ENCODE peak calls at places on chromosomes 13 and 19, in seven cellular contexts. A is H1, Z is HCT116, J is SK-N-SH, V is GM12878, X is HepG2, G is K562. F is an unnamed sample.

GRCh38 chr13:106197506-106197905 is 338.0 kb downstream of the EFNB2 start:
- DNase-seq in Z (no peak), A (no peak), J (no peak), X (no peak), G (no peak), V (no peak), F (no peak)

GRCh38 chr13:94020833-94021232 is 458.6 kb downstream of the DCT start:
- DNase-seq in Z (no peak), G (no peak), V (no peak), X (no peak), J (no peak), A (no peak), F (no peak)

GRCh38 chr13:42548731-42549554 is 25.0 kb upstream of the TNFSF11 start:
- DNase-seq in Z (no peak), G (no peak), X (no peak), V (peak), J (no peak), A (no peak), F (no peak)

GRCh38 chr13:76522083-76522755 is 364.0 kb downstream of the KCTD12 start:
- DNase-seq in J (peak), X (no peak), G (no peak), V (no peak), A (no peak), Z (no peak), F (no peak)

GRCh38 chr13:49635599-49636433 is 7.5 kb downstream of the ARL11 start:
- DNase-seq in J (no peak), A (peak), Z (no peak), V (peak), G (no peak), X (peak), F (no peak)

GRCh38 chr13:97241761-97242160 is 19.6 kb downstream of the MBNL2 start:
- DNase-seq in Z (no peak), J (no peak), X (no peak), A (no peak), G (no peak), V (no peak), F (no peak)

GRCh38 chr13:63124863-63125262 is 1709.2 kb upstream of the PCDH20 start:
- DNase-seq in V (no peak), J (peak), Z (peak), X (peak), A (no peak), G (no peak), F (no peak)

GRCh38 chr13:74210693-74211393 is 76.6 kb upstream of the KLF12 start:
- DNase-seq in G (no peak), A (no peak), X (no peak), J (peak), V (no peak), Z (no peak), F (no peak)

GRCh38 chr19:41144403-41144802 is 30.2 kb downstream of the CYP2F1 start:
- DNase-seq in V (peak), Z (peak), X (peak), J (peak), A (peak), G (peak), F (peak)

GRCh38 chr13:48000559-48001126 is 430 bp downstream of the SUCLA2 start:
- DNase-seq in G (peak), Z (no peak), J (no peak), V (no peak), A (no peak), X (no peak), F (no peak)

GRCh38 chr19:290539-291521 is at the start of gene PLPP2:
- DNase-seq in V (no peak), J (peak), Z (no peak), X (no peak), G (peak), A (peak), F (no peak)

GRCh38 chr13:52348983-52349780 is 56.8 kb downstream of the THSD1 start:
- DNase-seq in X (no peak), V (no peak), J (no peak), Z (peak), A (no peak), G (no peak), F (peak)

GRCh38 chr13:36124236-36124822 is 6.9 kb downstream of the DCLK1 start:
- DNase-seq in G (no peak), V (no peak), Z (no peak), J (no peak), A (no peak), X (no peak), F (no peak)

GRCh38 chr13:110820311-110820710 is 94.6 kb downstream of the ANKRD10 start:
- DNase-seq in X (no peak), V (no peak), J (no peak), A (no peak), Z (no peak), G (no peak), F (no peak)

GRCh38 chr19:38718747-38719543 is 25.3 kb downstream of the CAPN12 start:
- DNase-seq in Z (no peak), A (no peak), V (no peak), J (peak), X (no peak), G (no peak), F (no peak)

GRCh38 chr19:4233282-4233853 is 4.0 kb downstream of the EBI3 start:
- DNase-seq in X (peak), G (peak), V (no peak), J (peak), Z (peak), A (no peak), F (peak)

DNA sequence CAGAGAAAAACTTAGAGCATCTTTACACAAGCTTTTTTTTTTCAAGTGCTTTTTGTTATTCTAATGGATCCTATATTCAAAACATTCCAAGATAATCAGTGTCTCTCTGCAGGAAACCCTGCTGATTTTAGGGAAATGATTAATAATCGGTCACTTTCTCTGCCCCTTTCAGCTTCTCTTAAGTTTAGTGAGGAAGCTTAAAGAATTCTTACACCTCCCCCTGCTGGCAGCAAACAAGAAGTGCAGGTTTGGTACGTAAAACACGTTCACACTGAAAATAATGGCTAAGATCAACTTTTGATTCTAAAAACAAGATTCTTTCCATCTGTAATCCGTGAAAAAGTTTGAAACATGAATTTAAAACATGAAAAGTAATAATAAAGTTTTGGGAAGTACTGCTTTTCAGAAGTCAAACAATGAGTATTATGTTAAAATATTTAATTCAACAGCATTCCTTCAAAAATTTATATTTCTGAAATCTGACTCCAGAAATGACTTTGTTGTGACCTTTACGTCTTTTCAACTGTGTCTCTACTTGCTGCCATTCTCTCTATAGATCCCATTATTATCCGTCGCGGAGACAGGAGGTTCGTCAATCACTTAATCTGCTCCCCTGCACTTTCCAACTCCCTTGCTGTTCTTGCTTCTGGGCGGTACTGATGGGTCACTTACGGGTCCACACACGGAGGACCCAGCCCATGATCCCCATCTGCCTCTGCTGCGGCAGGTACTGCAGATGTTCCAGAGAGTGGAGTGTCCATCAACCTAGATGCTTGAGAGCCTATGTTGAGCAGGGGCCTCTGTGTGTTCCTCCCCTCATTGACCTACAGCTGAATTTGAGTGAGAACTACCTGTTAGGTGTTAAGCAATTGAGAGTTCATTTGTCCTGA is 203.1 kb upstream of the EDNRB start:
- DNase-seq in J (peak), X (peak), G (peak), A (no peak), V (peak), Z (peak), F (no peak)
- TF ChIP-seq SIN3A in J (no peak), X (no peak), G (no peak), A (no peak), V (no peak), Z (no peak), F (no peak)

GRCh38 chr19:29532097-29532496 is 6.3 kb downstream of the VSTM2B start:
- DNase-seq in V (no peak), Z (no peak), X (no peak), G (no peak), A (no peak), J (no peak), F (no peak)

GRCh38 chr19:29529646-29530548 is 4.1 kb downstream of the VSTM2B start:
- DNase-seq in A (no peak), Z (no peak), G (no peak), J (peak), V (no peak), X (no peak), F (no peak)

GRCh38 chr19:29532956-29533355 is 7.2 kb downstream of the VSTM2B start:
- DNase-seq in G (no peak), V (no peak), A (no peak), Z (no peak), J (no peak), X (no peak), F (no peak)

GRCh38 chr19:29530549-29531457 is 5.0 kb downstream of the VSTM2B start:
- DNase-seq in V (no peak), A (no peak), G (no peak), J (no peak), Z (no peak), X (no peak), F (no peak)

GRCh38 chr19:29531458-29532025 is 5.7 kb downstream of the VSTM2B start:
- DNase-seq in X (no peak), Z (no peak), V (no peak), A (no peak), J (no peak), G (no peak), F (no peak)
- TF ChIP-seq SIN3A in X (no peak), Z (no peak), V (no peak), A (no peak), J (no peak), G (no peak), F (no peak)

GRCh38 chr19:35229601-35230000 is 1.1 kb upstream of the FAM187B start:
- DNase-seq in X (no peak), Z (no peak), V (no peak), J (no peak), A (no peak), G (no peak), F (no peak)
- TF ChIP-seq SIN3A in X (no peak), Z (no peak), V (no peak), J (no peak), A (no peak), G (no peak), F (no peak)

GRCh38 chr13:101935828-101936227 is 466.0 kb downstream of the FGF14 start:
- DNase-seq in X (no peak), Z (no peak), V (no peak), J (no peak), A (no peak), G (no peak), F (no peak)

GRCh38 chr13:101925731-101926130 is 473.3 kb downstream of the ITGBL1 start:
- DNase-seq in A (no peak), G (no peak), X (no peak), V (no peak), Z (no peak), J (no peak), F (no peak)

GRCh38 chr13:101930331-101930730 is 471.5 kb downstream of the FGF14 start:
- DNase-seq in G (no peak), J (no peak), A (no peak), Z (no peak), V (no peak), X (no peak), F (no peak)
- TF ChIP-seq SIN3A in G (no peak), J (no peak), A (no peak), Z (no peak), V (no peak), X (no peak), F (no peak)

GRCh38 chr19:10516671-10517286 is 468 bp downstream of the S1PR5 start:
- DNase-seq in J (no peak), Z (no peak), A (no peak), G (no peak), V (no peak), X (no peak), F (no peak)

GRCh38 chr19:10519421-10519820 is 2.2 kb upstream of the S1PR5 start:
- DNase-seq in X (no peak), A (no peak), V (no peak), Z (no peak), G (no peak), J (no peak), F (no peak)

GRCh38 chr19:10518444-10519361 is 1.5 kb upstream of the S1PR5 start:
- DNase-seq in Z (no peak), G (peak), A (no peak), X (no peak), J (peak), V (no peak), F (no peak)

GRCh38 chr19:10517361-10517759 is at the start of gene S1PR5:
- DNase-seq in A (no peak), X (no peak), V (no peak), J (peak), Z (no peak), G (peak), F (no peak)

DNA sequence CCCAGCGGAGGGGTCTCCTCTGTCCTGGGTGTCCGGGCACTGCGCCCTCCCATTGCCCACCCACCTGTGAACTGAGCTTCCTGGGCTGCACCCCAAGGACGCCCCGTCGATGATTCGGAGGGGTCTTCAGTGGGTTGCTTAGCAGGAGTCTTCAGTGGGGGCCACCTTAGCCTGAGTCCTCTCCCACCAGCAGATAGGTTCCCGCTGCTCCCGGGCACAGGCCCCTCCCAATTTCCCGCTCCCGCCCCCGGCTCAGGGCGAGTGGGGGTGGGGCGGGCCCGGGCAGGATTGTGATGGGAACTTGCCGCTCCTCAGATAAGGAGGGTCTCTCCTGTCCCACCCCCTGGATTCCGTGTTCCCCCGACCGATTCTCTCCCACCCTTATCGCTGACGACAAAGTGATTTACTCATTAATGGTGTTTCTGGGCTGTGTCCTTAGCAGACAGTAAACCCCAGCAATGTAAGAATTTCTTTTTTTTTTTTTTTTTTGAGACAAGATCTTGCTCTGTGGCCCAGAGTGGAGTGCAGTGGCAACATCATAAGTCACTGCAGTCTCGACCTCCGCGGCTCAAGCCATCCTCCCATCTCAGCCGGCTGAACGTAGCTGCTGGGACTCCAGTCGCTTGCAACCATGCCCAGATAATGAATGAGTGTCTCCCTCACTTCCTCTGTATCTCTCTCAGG is 655 bp upstream of the S1PR5 start:
- DNase-seq in X (no peak), A (no peak), G (peak), Z (no peak), J (peak), V (no peak), F (no peak)
- TF ChIP-seq SIN3A in X (no peak), A (no peak), G (no peak), Z (no peak), J (no peak), V (no peak), F (no peak)

DNA sequence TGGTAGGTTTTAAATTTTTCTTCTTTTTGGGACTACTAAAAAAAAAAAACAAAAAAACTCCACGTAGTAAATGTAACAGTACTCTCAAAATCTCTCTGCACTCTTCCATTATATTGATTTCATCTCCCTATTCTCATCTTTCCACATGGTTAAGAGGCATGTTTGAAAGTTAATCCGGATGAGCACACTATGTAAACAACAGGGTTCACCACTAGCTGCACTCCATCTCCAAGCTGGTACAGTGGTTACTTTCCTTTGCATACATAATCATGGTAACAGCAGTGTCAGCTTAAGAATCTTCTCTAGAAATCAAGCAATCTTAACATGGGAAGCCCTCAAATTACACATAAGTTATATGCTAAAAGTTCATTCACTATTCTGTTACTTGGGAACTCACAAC is 92.7 kb downstream of the MIPEP start:
- DNase-seq in V (no peak), A (no peak), X (peak), J (no peak), Z (no peak), G (no peak), F (no peak)
- TF ChIP-seq SIN3A in V (no peak), A (no peak), X (no peak), J (no peak), Z (no peak), G (no peak), F (no peak)

GRCh38 chr19:48977061-48977460 is 12.0 kb downstream of the FTL start:
- DNase-seq in X (no peak), J (no peak), V (no peak), Z (no peak), A (no peak), G (no peak), F (no peak)

GRCh38 chr19:48985711-48986110 is 7.4 kb downstream of the GYS1 start:
- DNase-seq in J (no peak), A (no peak), Z (no peak), V (no peak), G (no peak), X (no peak), F (no peak)

GRCh38 chr19:48987323-48987722 is 5.8 kb downstream of the GYS1 start:
- DNase-seq in X (no peak), G (no peak), Z (no peak), V (no peak), J (no peak), A (no peak), F (no peak)

GRCh38 chr19:48986211-48986610 is 6.9 kb downstream of the GYS1 start:
- DNase-seq in Z (no peak), J (no peak), A (no peak), G (no peak), V (no peak), X (no peak), F (no peak)

DNA sequence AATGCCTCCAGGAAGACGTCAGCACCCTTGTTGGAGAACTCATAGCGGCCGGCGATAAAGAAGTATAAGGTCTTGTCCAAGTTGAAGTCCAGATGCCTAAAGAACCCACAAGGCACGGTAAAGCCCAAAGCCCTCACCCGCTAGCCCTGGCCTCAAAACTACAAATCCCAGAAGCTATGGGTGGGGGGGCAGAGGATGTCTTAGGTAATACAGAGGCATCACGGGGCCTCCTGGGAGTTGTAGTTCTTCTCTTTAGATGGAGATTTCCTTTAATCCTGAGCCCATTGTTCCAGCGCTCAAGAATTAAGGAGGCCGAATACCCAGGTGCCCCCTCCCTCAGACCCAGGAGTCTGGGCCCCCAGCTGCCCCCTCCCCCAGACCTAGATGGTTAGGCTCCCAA is 10.8 kb downstream of the GYS1 start:
- DNase-seq in A (no peak), J (no peak), X (no peak), V (no peak), G (no peak), Z (no peak), F (no peak)
- TF ChIP-seq SIN3A in A (no peak), J (no peak), X (no peak), V (no peak), G (no peak), Z (no peak), F (no peak)

GRCh38 chr19:14112809-14113385 is 4.7 kb downstream of the PRKACA start:
- DNase-seq in V (no peak), Z (no peak), A (no peak), J (no peak), G (no peak), X (peak), F (no peak)
- TF ChIP-seq SIN3A in V (no peak), Z (no peak), A (no peak), J (no peak), G (no peak), X (no peak), F (no peak)

DNA sequence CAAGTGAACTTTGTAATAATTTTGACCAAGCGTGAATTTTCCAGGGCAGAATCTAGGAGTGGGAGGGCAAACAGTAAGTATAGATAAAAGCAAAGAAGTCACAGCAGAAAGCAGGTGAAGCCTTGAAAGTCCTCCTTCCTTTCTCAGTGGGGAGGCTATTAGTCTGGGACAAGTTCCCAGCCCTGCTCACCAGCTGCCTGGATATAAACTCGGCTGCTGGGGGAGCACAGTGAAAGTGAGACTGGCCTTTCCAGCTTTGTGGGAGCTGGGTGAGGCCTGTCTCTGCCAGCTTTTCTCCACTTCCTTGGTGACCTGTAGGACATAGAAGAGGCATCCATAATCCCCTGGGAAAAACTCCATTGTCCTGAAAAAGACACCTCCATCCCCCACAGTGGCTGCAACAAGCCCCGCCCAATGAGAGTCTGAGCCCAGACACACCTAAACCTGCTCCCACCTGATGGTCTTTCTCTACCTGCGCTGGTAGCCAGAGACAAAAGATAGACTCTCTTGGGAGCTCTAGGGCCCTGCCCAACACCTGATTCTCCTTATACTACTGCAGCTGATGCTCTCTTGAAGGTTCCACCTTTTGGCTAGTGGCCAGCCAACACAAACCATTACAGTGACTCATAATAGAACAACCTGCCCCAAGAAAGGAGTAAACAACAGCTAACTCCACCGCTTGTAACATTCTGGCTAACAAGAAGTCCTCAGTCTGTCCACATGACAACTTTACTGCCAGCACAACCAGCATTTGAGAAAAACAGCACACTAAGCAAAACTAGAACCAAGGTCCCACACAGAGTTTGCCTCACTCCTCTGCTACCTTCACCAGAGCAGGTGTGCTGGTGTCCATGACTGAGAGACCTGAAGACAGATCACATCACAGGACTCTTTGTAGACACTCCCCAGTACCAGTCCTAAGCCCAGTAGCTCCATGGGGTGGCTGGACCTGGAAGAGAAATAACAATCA is 252.2 kb upstream of the SLITRK6 start:
- DNase-seq in A (no peak), X (no peak), G (no peak), Z (no peak), J (no peak), V (no peak), F (no peak)
- TF ChIP-seq SIN3A in A (no peak), X (no peak), G (no peak), Z (no peak), J (no peak), V (no peak), F (no peak)

F was measured in Panc1.